ENCODE peak calls at places on chromosomes 16 and 17, in four cellular contexts. One of them, this sample, is unnamed.

GRCh38 chr17:76968707-76969597 is 100.7 kb downstream of the MGAT5B start:
- DNase-seq in K562: peak; percentile 11
- DNase-seq in foreskin fibroblast: no peak
- DNase-seq in ascending aorta: no peak
- DNase-seq in this sample: peak; percentile 26

GRCh38 chr16:89363621-89364393 is 126.6 kb downstream of the ANKRD11 start:
- DNase-seq in K562: peak; percentile 65
- DNase-seq in ascending aorta: no peak
- DNase-seq in foreskin fibroblast: peak; percentile 63
- DNase-seq in this sample: peak; percentile 86

GRCh38 chr17:12666718-12667117 is 1.0 kb downstream of the MYOCD start:
- DNase-seq in foreskin fibroblast: no peak
- DNase-seq in ascending aorta: no peak
- DNase-seq in K562: no peak
- DNase-seq in this sample: peak; percentile 2

GRCh38 chr16:87661561-87661960 is 59.3 kb downstream of the JPH3 start:
- DNase-seq in K562: peak; percentile 68
- DNase-seq in foreskin fibroblast: peak; percentile 30
- DNase-seq in ascending aorta: no peak
- DNase-seq in this sample: peak; percentile 39

GRCh38 chr17:77494664-77495435 is 354.1 kb downstream of the SEC14L1 start:
- DNase-seq in ascending aorta: no peak
- DNase-seq in foreskin fibroblast: peak; percentile 55
- DNase-seq in K562: peak; percentile 77
- DNase-seq in this sample: peak; percentile 72

GRCh38 chr17:39094607-39095308 is 56.7 kb downstream of the PLXDC1 start:
- DNase-seq in K562: no peak
- DNase-seq in ascending aorta: no peak
- DNase-seq in foreskin fibroblast: no peak
- DNase-seq in this sample: no peak

GRCh38 chr16:5865231-5865630 is 767.6 kb upstream of the EEF2KMT start:
- DNase-seq in ascending aorta: no peak
- DNase-seq in K562: no peak
- DNase-seq in foreskin fibroblast: no peak
- DNase-seq in this sample: peak; percentile 77

GRCh38 chr17:58539703-58540102 is 25.3 kb upstream of the MTMR4 start:
- DNase-seq in foreskin fibroblast: no peak
- DNase-seq in K562: no peak
- DNase-seq in ascending aorta: no peak
- DNase-seq in this sample: no peak

GRCh38 chr17:16870253-16871245 is 101.4 kb downstream of the TNFRSF13B start:
- DNase-seq in ascending aorta: no peak
- DNase-seq in K562: no peak
- DNase-seq in foreskin fibroblast: no peak
- DNase-seq in this sample: no peak

GRCh38 chr17:29585080-29585751 is 4.2 kb downstream of the GIT1 start:
- DNase-seq in foreskin fibroblast: no peak
- DNase-seq in ascending aorta: no peak
- DNase-seq in K562: peak; percentile 30
- DNase-seq in this sample: no peak

GRCh38 chr17:67542219-67543114 is 165.4 kb downstream of the PITPNC1 start:
- DNase-seq in ascending aorta: no peak
- DNase-seq in K562: no peak
- DNase-seq in foreskin fibroblast: no peak
- DNase-seq in this sample: no peak

GRCh38 chr16:4465977-4466779 is 8.2 kb downstream of the NMRAL1 start:
- DNase-seq in foreskin fibroblast: no peak
- DNase-seq in K562: no peak
- DNase-seq in ascending aorta: no peak
- DNase-seq in this sample: no peak

GRCh38 chr16:54934536-54935410 is 4.1 kb downstream of the IRX5 start:
- DNase-seq in K562: no peak
- DNase-seq in ascending aorta: no peak
- DNase-seq in foreskin fibroblast: peak; percentile 53
- DNase-seq in this sample: peak; percentile 60

GRCh38 chr16:89561195-89562026 is 929 bp downstream of the RPL13 start:
- DNase-seq in K562: peak; percentile 47
- DNase-seq in foreskin fibroblast: no peak
- DNase-seq in ascending aorta: no peak
- DNase-seq in this sample: no peak

GRCh38 chr16:88430524-88431446 is 22.3 kb upstream of the ZFPM1 start:
- DNase-seq in ascending aorta: no peak
- DNase-seq in foreskin fibroblast: no peak
- DNase-seq in K562: peak; percentile 41
- DNase-seq in this sample: peak; percentile 29

GRCh38 chr17:35664685-35665084 is 66.8 kb upstream of the RASL10B start:
- DNase-seq in ascending aorta: no peak
- DNase-seq in K562: no peak
- DNase-seq in foreskin fibroblast: no peak
- DNase-seq in this sample: no peak

GRCh38 chr17:77490361-77491183 is 349.8 kb downstream of the SEC14L1 start:
- DNase-seq in K562: no peak
- DNase-seq in foreskin fibroblast: no peak
- DNase-seq in ascending aorta: no peak
- DNase-seq in this sample: no peak

GRCh38 chr16:68072038-68072695 is 13.0 kb upstream of the NFATC3 start:
- DNase-seq in K562: peak; percentile 77
- DNase-seq in ascending aorta: no peak
- DNase-seq in foreskin fibroblast: peak; percentile 43
- DNase-seq in this sample: peak; percentile 51

GRCh38 chr16:85204242-85205010 is 92.2 kb upstream of the CIBAR2 start:
- DNase-seq in foreskin fibroblast: peak; percentile 88
- DNase-seq in ascending aorta: no peak
- DNase-seq in K562: no peak
- DNase-seq in this sample: peak; percentile 72

GRCh38 chr17:41666336-41666680 is 22.4 kb upstream of the EIF1 start:
- DNase-seq in K562: peak; percentile 53
- DNase-seq in ascending aorta: no peak
- DNase-seq in foreskin fibroblast: peak; percentile 48
- DNase-seq in this sample: peak; percentile 58

GRCh38 chr16:4597174-4597573 is 17.5 kb downstream of the UBALD1 start:
- DNase-seq in K562: no peak
- DNase-seq in foreskin fibroblast: no peak
- DNase-seq in ascending aorta: no peak
- DNase-seq in this sample: no peak

GRCh38 chr16:10453159-10453510 is 67.3 kb downstream of the ATF7IP2 start:
- DNase-seq in K562: no peak
- DNase-seq in ascending aorta: no peak
- DNase-seq in foreskin fibroblast: no peak
- DNase-seq in this sample: no peak
- H3K4me3 ChIP-seq in K562: no peak overlapping the region
- H3K4me3 ChIP-seq in ascending aorta: no peak overlapping the region
- H3K4me3 ChIP-seq in foreskin fibroblast: no peak overlapping the region
- H3K4me3 ChIP-seq in this sample: no peak overlapping the region

GRCh38 chr16:24538756-24539294 is 541 bp upstream of the RBBP6 start:
- DNase-seq in foreskin fibroblast: no peak
- DNase-seq in ascending aorta: no peak
- DNase-seq in K562: peak; percentile 87
- DNase-seq in this sample: no peak

GRCh38 chr16:24539850-24540484 is 601 bp downstream of the RBBP6 start:
- DNase-seq in foreskin fibroblast: no peak
- DNase-seq in K562: peak; percentile 58
- DNase-seq in ascending aorta: no peak
- DNase-seq in this sample: no peak

GRCh38 chr16:24537474-24538337 is 1.7 kb upstream of the RBBP6 start:
- DNase-seq in ascending aorta: no peak
- DNase-seq in foreskin fibroblast: no peak
- DNase-seq in K562: peak; percentile 85
- DNase-seq in this sample: no peak

GRCh38 chr16:24540575-24541240 is 1.3 kb downstream of the RBBP6 start:
- DNase-seq in K562: peak; percentile 51
- DNase-seq in ascending aorta: no peak
- DNase-seq in foreskin fibroblast: no peak
- DNase-seq in this sample: peak; percentile 13

DNA sequence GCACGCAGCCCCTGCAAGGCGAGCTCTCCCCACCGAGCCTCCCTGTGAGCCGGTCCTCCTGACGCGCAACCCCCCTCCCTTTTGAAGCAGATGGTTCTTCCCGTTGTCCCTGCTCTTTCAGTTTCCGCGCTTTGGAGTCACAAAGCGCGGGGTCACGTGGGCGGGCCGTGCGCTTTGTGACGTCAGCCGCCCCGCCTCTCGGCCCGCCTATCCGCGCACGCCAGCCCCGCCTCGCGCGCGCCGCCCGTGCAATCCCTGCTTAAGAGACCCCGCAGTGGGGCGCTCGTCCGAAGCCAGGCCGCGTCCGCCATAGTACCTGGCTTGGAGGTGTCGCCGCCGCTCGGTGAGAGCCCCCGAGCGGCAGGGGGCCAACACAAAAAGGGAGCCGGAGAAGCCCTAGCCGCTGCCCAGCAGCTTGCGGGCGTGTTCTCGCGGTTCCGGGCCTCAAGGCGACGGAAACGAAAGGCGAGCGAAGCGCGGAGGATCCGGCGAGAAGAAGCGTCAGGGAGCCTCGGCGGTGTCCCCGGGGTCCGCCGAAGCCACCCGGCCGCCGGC is at the start of gene RBBP6:
- DNase-seq in ascending aorta: peak; percentile 84
- DNase-seq in foreskin fibroblast: peak; percentile 97
- DNase-seq in K562: peak; percentile 97
- DNase-seq in this sample: peak; percentile 99
- TF ChIP-seq CTCF in ascending aorta: peak; percentile 46
- TF ChIP-seq CTCF in foreskin fibroblast: peak; percentile 13
- TF ChIP-seq CTCF in K562: peak; percentile 49
- TF ChIP-seq CTCF in this sample: peak; percentile 25

GRCh38 chr16:57593021-57593420 is 35.4 kb upstream of the ADGRG1 start:
- DNase-seq in foreskin fibroblast: no peak
- DNase-seq in ascending aorta: no peak
- DNase-seq in K562: no peak
- DNase-seq in this sample: no peak

GRCh38 chr16:57591870-57592485 is 36.5 kb upstream of the ADGRG1 start:
- DNase-seq in foreskin fibroblast: no peak
- DNase-seq in K562: no peak
- DNase-seq in ascending aorta: no peak
- DNase-seq in this sample: no peak

GRCh38 chr16:57592591-57593003 is 35.8 kb upstream of the ADGRG1 start:
- DNase-seq in ascending aorta: no peak
- DNase-seq in foreskin fibroblast: no peak
- DNase-seq in K562: no peak
- DNase-seq in this sample: no peak

GRCh38 chr16:57590654-57591085 is 37.8 kb upstream of the ADGRG1 start:
- DNase-seq in K562: no peak
- DNase-seq in ascending aorta: no peak
- DNase-seq in foreskin fibroblast: peak; percentile 56
- DNase-seq in this sample: peak; percentile 79

DNA sequence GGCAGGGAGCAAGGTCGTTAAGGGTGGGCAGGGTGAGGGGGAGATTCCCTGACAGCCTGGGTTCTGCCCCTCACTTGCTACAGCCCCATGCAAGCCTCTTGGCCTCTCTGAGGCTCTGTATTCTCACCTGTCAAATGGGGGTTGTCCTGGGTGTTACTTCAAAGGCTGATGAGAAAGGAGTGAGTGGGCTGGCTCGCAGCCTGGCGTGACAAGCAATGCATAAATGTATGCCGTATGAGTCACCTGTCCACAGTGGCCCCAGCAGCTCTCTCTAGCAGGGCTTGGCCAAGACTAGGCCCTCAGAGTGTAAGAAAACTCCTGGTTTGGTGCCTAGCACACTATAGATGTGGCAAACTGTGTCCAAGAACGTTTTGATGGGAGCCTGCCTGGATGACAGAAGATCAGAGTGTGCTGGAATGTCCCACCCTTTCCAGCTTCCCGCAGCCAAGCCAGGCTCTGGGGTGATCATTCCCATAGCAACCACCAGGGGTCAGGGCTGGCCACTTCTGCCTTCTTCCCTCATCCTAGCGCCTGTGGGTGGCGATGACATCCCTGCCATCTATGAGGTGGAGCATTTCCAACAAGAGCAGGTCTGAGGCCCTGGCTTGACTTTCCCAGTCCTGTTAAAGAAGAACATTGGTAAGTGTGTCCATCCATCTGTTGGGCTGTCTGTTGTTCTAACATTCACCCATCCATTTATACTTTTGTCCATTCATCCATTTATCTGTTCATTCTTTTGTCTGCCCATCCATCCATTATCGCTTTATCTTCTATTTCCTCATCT is 37.2 kb upstream of the ADGRG1 start:
- DNase-seq in foreskin fibroblast: peak; percentile 73
- DNase-seq in ascending aorta: no peak
- DNase-seq in K562: peak; percentile 80
- DNase-seq in this sample: peak; percentile 91
- H3K4me3 ChIP-seq in foreskin fibroblast: no peak overlapping the region
- H3K4me3 ChIP-seq in ascending aorta: no peak overlapping the region
- H3K4me3 ChIP-seq in K562: no peak overlapping the region
- H3K4me3 ChIP-seq in this sample: no peak overlapping the region

GRCh38 chr17:65918921-65919546 is 272.9 kb downstream of the CEP112 start:
- DNase-seq in foreskin fibroblast: peak; percentile 2
- DNase-seq in K562: no peak
- DNase-seq in ascending aorta: no peak
- DNase-seq in this sample: peak; percentile 31
- TF ChIP-seq CTCF in foreskin fibroblast: peak; percentile 28
- TF ChIP-seq CTCF in K562: no peak
- TF ChIP-seq CTCF in ascending aorta: no peak
- TF ChIP-seq CTCF in this sample: peak; percentile 53

DNA sequence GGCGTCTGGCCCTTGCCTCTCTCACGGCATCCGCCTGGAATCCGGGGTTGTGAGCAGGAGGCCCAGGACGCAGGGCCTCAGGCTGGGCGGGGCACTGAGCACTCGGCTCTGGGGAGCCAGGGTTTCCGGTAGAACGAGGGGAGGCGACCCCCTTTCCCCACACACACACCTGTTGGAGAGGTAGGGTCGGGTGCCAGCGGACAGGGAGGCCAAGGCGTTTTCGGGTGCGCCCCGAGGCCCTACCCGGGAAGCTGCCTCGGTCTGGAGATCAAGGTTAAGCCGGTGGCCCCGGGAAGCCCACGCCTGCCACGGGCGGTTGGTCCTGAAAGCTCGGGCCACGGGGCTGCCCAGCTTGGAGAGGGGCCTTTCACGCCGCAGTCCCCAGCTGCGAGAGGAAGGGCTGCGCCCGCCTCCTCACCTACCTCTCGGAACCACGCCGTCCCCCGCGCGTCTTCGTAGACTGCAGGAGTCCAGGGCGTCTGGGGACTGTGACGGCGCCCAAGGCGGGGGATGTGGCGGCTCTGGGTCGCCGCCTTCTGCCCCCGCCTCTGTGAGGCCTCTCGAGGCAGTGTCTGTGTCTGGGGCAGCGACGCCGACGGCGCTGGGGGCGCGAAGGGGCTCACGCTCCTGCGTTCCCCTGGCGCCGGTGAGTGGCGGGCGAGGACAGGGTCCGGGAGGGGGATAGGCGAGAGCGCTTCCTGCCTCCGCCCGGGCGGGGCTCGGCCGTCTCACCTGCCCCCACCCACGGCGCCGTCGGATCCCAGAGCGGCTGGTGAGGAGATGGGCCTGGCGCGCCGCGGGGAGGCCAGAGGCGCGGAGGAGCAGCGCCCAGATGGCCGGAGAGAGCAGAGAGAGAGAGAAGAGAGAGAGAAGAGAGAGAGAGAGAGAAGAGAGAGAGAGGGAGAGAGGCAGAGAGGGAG is 20.3 kb upstream of the HOXB9 start:
- DNase-seq in foreskin fibroblast: no peak
- DNase-seq in K562: peak; percentile 66
- DNase-seq in ascending aorta: no peak
- DNase-seq in this sample: peak; percentile 39
- H3K4me3 ChIP-seq in foreskin fibroblast: no peak overlapping the region
- H3K4me3 ChIP-seq in K562: peak overlapping the region; percentile 56
- H3K4me3 ChIP-seq in ascending aorta: peak overlapping the region; percentile 15
- H3K4me3 ChIP-seq in this sample: peak overlapping the region; percentile 48

GRCh38 chr16:81275064-81275532 is 36.6 kb downstream of the BCO1 start:
- DNase-seq in foreskin fibroblast: no peak
- DNase-seq in ascending aorta: no peak
- DNase-seq in K562: no peak
- DNase-seq in this sample: no peak
- TF ChIP-seq CTCF in foreskin fibroblast: no peak
- TF ChIP-seq CTCF in ascending aorta: no peak
- TF ChIP-seq CTCF in K562: no peak
- TF ChIP-seq CTCF in this sample: no peak

This sample was measured in astrocyte of the spinal cord.